ENCODE peak calls at places on chromosomes 12 and 14, in nine cellular contexts. G is GM20000, V is fibroblast of pulmonary artery, H is tibial artery, C is fibroblast of the aortic adventitia, Y is astrocyte, T is kidney epithelial cell, B is left ventricle myocardium inferior, E is glutamatergic neuron. S is an unnamed sample.

GRCh38 chr14:66503532-66503931 is 4.4 kb upstream of the GPHN start:
- DNase-seq in G (no peak), V (peak), H (no peak), C (peak), Y (peak), T (no peak), B (no peak), E (no peak), S (no peak)

GRCh38 chr14:51873221-51873893 is 12.9 kb downstream of the GNG2 start:
- DNase-seq in G (peak), V (peak), H (no peak), C (peak), Y (peak), T (peak), B (no peak), E (no peak), S (no peak)

GRCh38 chr12:1069846-1070245 is 78.8 kb downstream of the ERC1 start:
- DNase-seq in G (no peak), V (no peak), H (no peak), C (no peak), Y (no peak), T (no peak), B (no peak), E (no peak), S (no peak)

GRCh38 chr12:50057000-50057841 is at the start of gene ASIC1:
- DNase-seq in G (peak), V (peak), H (peak), C (peak), Y (peak), T (no peak), B (peak), E (peak), S (peak)

GRCh38 chr12:76020731-76021672 is 10.6 kb downstream of the PHLDA1 start:
- DNase-seq in G (peak), V (peak), H (no peak), C (peak), Y (peak), T (peak), B (no peak), E (no peak), S (no peak)

GRCh38 chr12:79083181-79083580 is 218.6 kb downstream of the SYT1 start:
- DNase-seq in G (no peak), V (peak), H (no peak), C (peak), Y (peak), T (no peak), B (no peak), E (no peak), S (no peak)

GRCh38 chr14:20383032-20383431 is 30.3 kb downstream of the TEP1 start:
- DNase-seq in G (no peak), V (no peak), H (no peak), C (no peak), Y (no peak), T (no peak), B (no peak), E (no peak), S (no peak)

GRCh38 chr12:108580531-108580930 is 17.4 kb downstream of the TMEM119 start:
- DNase-seq in G (no peak), V (peak), H (no peak), C (peak), Y (no peak), T (no peak), B (no peak), E (no peak), S (no peak)

GRCh38 chr12:53313996-53314395 is 7.4 kb downstream of the AAAS start:
- DNase-seq in G (no peak), V (no peak), H (no peak), C (no peak), Y (no peak), T (no peak), B (no peak), E (no peak), S (no peak)

GRCh38 chr14:69475194-69475818 is 9.2 kb upstream of the PLEKHD1 start:
- DNase-seq in G (peak), V (peak), H (no peak), C (no peak), Y (no peak), T (no peak), B (no peak), E (no peak), S (no peak)

GRCh38 chr12:1093166-1093751 is 102.2 kb downstream of the ERC1 start:
- DNase-seq in G (peak), V (peak), H (no peak), C (peak), Y (peak), T (no peak), B (no peak), E (no peak), S (no peak)

GRCh38 chr12:117112268-117112595 is 13.0 kb upstream of the TESC start:
- DNase-seq in G (no peak), V (no peak), H (no peak), C (no peak), Y (no peak), T (no peak), B (no peak), E (no peak), S (no peak)

GRCh38 chr12:124461241-124461673 is 106.2 kb downstream of the NCOR2 start:
- DNase-seq in G (no peak), V (no peak), H (no peak), C (no peak), Y (no peak), T (no peak), B (no peak), E (no peak), S (no peak)

GRCh38 chr12:52677126-52677525 is 3.1 kb downstream of the KRT1 start:
- DNase-seq in G (no peak), V (no peak), H (no peak), C (no peak), Y (no peak), T (no peak), B (no peak), E (no peak), S (no peak)

GRCh38 chr14:34224221-34224620 is 237.8 kb downstream of the SPTSSA start:
- DNase-seq in G (no peak), V (no peak), H (no peak), C (no peak), Y (no peak), T (no peak), B (no peak), E (no peak), S (no peak)

GRCh38 chr12:57726151-57726883 is 12.2 kb downstream of the AGAP2 start:
- DNase-seq in G (peak), V (peak), H (peak), C (peak), Y (peak), T (peak), B (peak), E (peak), S (peak)

GRCh38 chr14:37641117-37641516 is 45.7 kb downstream of the TTC6 start:
- DNase-seq in G (no peak), V (no peak), H (no peak), C (no peak), Y (no peak), T (no peak), B (no peak), E (no peak), S (no peak)

GRCh38 chr12:127257366-127257935 is 1009.5 kb upstream of the TMEM132C start:
- DNase-seq in G (no peak), V (peak), H (no peak), C (peak), Y (peak), T (no peak), B (no peak), E (no peak), S (no peak)

GRCh38 chr14:50762001-50762930 is 68.7 kb downstream of the NIN start:
- DNase-seq in G (peak), V (peak), H (no peak), C (peak), Y (peak), T (no peak), B (no peak), E (no peak), S (no peak)

GRCh38 chr14:25090716-25091454 is 40.9 kb upstream of the STXBP6 start:
- DNase-seq in G (no peak), V (peak), H (no peak), C (peak), Y (peak), T (peak), B (no peak), E (no peak), S (no peak)

GRCh38 chr12:126248871-126249403 is 1183.7 kb downstream of the AACS start:
- DNase-seq in G (no peak), V (peak), H (no peak), C (peak), Y (peak), T (no peak), B (no peak), E (no peak), S (no peak)

GRCh38 chr14:33586806-33587205 is 364.1 kb downstream of the EGLN3 start:
- DNase-seq in G (no peak), V (no peak), H (no peak), C (no peak), Y (no peak), T (no peak), B (no peak), E (no peak), S (no peak)

GRCh38 chr14:104394606-104394910 is 185.0 kb upstream of the C14orf180 start:
- DNase-seq in G (no peak), V (no peak), H (no peak), C (no peak), Y (no peak), T (no peak), B (peak), E (peak), S (no peak)

GRCh38 chr14:104246401-104247335 is 108.3 kb downstream of the KIF26A start:
- DNase-seq in G (no peak), V (no peak), H (peak), C (no peak), Y (no peak), T (no peak), B (no peak), E (no peak), S (peak)

GRCh38 chr12:3535431-3535841 is 44.4 kb downstream of the PRMT8 start:
- DNase-seq in G (no peak), V (no peak), H (no peak), C (no peak), Y (no peak), T (no peak), B (no peak), E (no peak), S (no peak)

GRCh38 chr12:31324116-31324844 is 1.7 kb downstream of the SINHCAF start:
- DNase-seq in G (peak), V (peak), H (peak), C (peak), Y (peak), T (no peak), B (peak), E (peak), S (peak)

GRCh38 chr14:21768116-21768874 is 94.7 kb upstream of the OR4E1 start:
- DNase-seq in G (peak), V (peak), H (no peak), C (no peak), Y (no peak), T (no peak), B (no peak), E (no peak), S (no peak)

GRCh38 chr12:124162151-124163110 is 132.5 kb upstream of the RFLNA start:
- DNase-seq in G (no peak), V (peak), H (no peak), C (peak), Y (no peak), T (no peak), B (no peak), E (no peak), S (no peak)

GRCh38 chr12:108700833-108701450 is 30.4 kb downstream of the CORO1C start:
- DNase-seq in G (no peak), V (peak), H (no peak), C (peak), Y (no peak), T (no peak), B (no peak), E (no peak), S (no peak)

GRCh38 chr14:105021656-105022275 is 883 bp upstream of the CDCA4 start:
- DNase-seq in G (no peak), V (peak), H (no peak), C (no peak), Y (no peak), T (no peak), B (no peak), E (no peak), S (no peak)

GRCh38 chr12:107325075-107325474 is 231.7 kb upstream of the CRY1 start:
- DNase-seq in G (no peak), V (no peak), H (no peak), C (no peak), Y (no peak), T (no peak), B (no peak), E (no peak), S (no peak)

GRCh38 chr12:77189463-77189862 is 124.1 kb upstream of the E2F7 start:
- DNase-seq in G (no peak), V (peak), H (no peak), C (peak), Y (peak), T (peak), B (no peak), E (no peak), S (no peak)

GRCh38 chr14:77369280-77369679 is 7.6 kb downstream of the TMED8 start:
- DNase-seq in G (no peak), V (no peak), H (no peak), C (no peak), Y (no peak), T (no peak), B (no peak), E (no peak), S (no peak)

GRCh38 chr12:96326628-96327227 is 73.5 kb downstream of the CDK17 start:
- DNase-seq in G (no peak), V (no peak), H (no peak), C (no peak), Y (no peak), T (no peak), B (no peak), E (no peak), S (no peak)

GRCh38 chr12:98438826-98439225 is 76.6 kb upstream of the TMPO start:
- DNase-seq in G (no peak), V (peak), H (no peak), C (no peak), Y (no peak), T (no peak), B (no peak), E (no peak), S (peak)

GRCh38 chr12:98440165-98440581 is 75.2 kb upstream of the TMPO start:
- DNase-seq in G (no peak), V (peak), H (peak), C (peak), Y (peak), T (no peak), B (peak), E (no peak), S (no peak)

GRCh38 chr12:98439471-98440164 is 75.8 kb upstream of the TMPO start:
- DNase-seq in G (no peak), V (peak), H (no peak), C (peak), Y (peak), T (no peak), B (no peak), E (no peak), S (peak)
- TF ChIP-seq CTCF in G (no peak), V (no peak), H (no peak), C (no peak), Y (no peak), T (no peak), B (no peak), E (no peak), S (no peak)

GRCh38 chr14:74528886-74529285 is 35.3 kb downstream of the ISCA2 start:
- DNase-seq in G (no peak), V (no peak), H (no peak), C (no peak), Y (no peak), T (no peak), B (no peak), E (no peak), S (no peak)

GRCh38 chr14:74532246-74532645 is 38.7 kb downstream of the ISCA2 start:
- DNase-seq in G (no peak), V (no peak), H (no peak), C (no peak), Y (no peak), T (no peak), B (no peak), E (no peak), S (no peak)

GRCh38 chr14:74528406-74528805 is 34.8 kb downstream of the ISCA2 start:
- DNase-seq in G (no peak), V (no peak), H (no peak), C (no peak), Y (no peak), T (no peak), B (no peak), E (no peak), S (no peak)

GRCh38 chr14:74531011-74531410 is 37.4 kb downstream of the ISCA2 start:
- DNase-seq in G (no peak), V (no peak), H (no peak), C (no peak), Y (no peak), T (no peak), B (no peak), E (no peak), S (no peak)

GRCh38 chr14:74531467-74531866 is 37.9 kb downstream of the ISCA2 start:
- DNase-seq in G (no peak), V (peak), H (no peak), C (peak), Y (no peak), T (no peak), B (peak), E (no peak), S (no peak)
- TF ChIP-seq CTCF in G (no peak), V (peak), H (no peak), C (peak), Y (no peak), T (no peak), B (peak), E (no peak), S (no peak)

GRCh38 chr14:28755930-28756895 is 10.4 kb upstream of the FOXG1 start:
- DNase-seq in G (no peak), V (no peak), H (no peak), C (no peak), Y (no peak), T (no peak), B (no peak), E (no peak), S (no peak)

GRCh38 chr14:28754209-28754985 is 12.2 kb upstream of the FOXG1 start:
- DNase-seq in G (no peak), V (peak), H (no peak), C (peak), Y (no peak), T (no peak), B (no peak), E (no peak), S (no peak)

GRCh38 chr14:28757790-28758189 is 8.8 kb upstream of the FOXG1 start:
- DNase-seq in G (no peak), V (no peak), H (no peak), C (no peak), Y (no peak), T (no peak), B (no peak), E (no peak), S (no peak)

GRCh38 chr14:28756896-28757570 is 9.6 kb upstream of the FOXG1 start:
- DNase-seq in G (no peak), V (peak), H (no peak), C (peak), Y (peak), T (no peak), B (no peak), E (peak), S (no peak)

GRCh38 chr14:28755198-28755794 is 11.3 kb upstream of the FOXG1 start:
- DNase-seq in G (no peak), V (no peak), H (no peak), C (no peak), Y (no peak), T (no peak), B (no peak), E (no peak), S (no peak)
- TF ChIP-seq CTCF in G (no peak), V (no peak), H (no peak), C (no peak), Y (no peak), T (no peak), B (no peak), E (no peak), S (no peak)

GRCh38 chr12:72141381-72141780 is 130.8 kb upstream of the TRHDE start:
- DNase-seq in G (peak), V (peak), H (no peak), C (peak), Y (no peak), T (no peak), B (no peak), E (no peak), S (no peak)
- TF ChIP-seq CTCF in G (no peak), V (no peak), H (no peak), C (peak), Y (peak), T (peak), B (no peak), E (peak), S (peak)

GRCh38 chr14:71208702-71209357 is 301.6 kb downstream of the PCNX1 start:
- DNase-seq in G (no peak), V (no peak), H (no peak), C (no peak), Y (no peak), T (no peak), B (no peak), E (no peak), S (no peak)
- TF ChIP-seq CTCF in G (no peak), V (peak), H (no peak), C (no peak), Y (no peak), T (no peak), B (no peak), E (peak), S (peak)